ENCODE peak calls at places on chromosomes 2 and 18, in five cellular contexts. N, H, P, L and S are unnamed samples.
A peak's percentile ranks its signal among the peaks of the same experiment; 100 is the strongest.

GRCh38 chr2:45293182-45293581 is 283.9 kb upstream of the SIX2 start:
- DNase-seq in L (no peak), H (no peak), N (no peak), P (no peak), S (no peak)

GRCh38 chr2:99680946-99681345 is 191.1 kb upstream of the REV1 start:
- DNase-seq in H (no peak), N (no peak), L (no peak), P (no peak), S (no peak)

GRCh38 chr2:128376241-128377041 is 57.8 kb upstream of the HS6ST1 start:
- DNase-seq in N (no peak), H (peak; percentile 12), P (no peak), L (peak; percentile 66), S (no peak)

GRCh38 chr2:5172923-5173322 is 519.3 kb upstream of the SOX11 start:
- DNase-seq in H (no peak), P (no peak), N (no peak), L (no peak), S (no peak)

GRCh38 chr2:214808481-214808931 is 977 bp downstream of the BARD1 start:
- DNase-seq in P (no peak), H (no peak), N (no peak), L (no peak), S (no peak)

GRCh38 chr18:51621103-51621969 is 423.9 kb upstream of the MEX3C start:
- DNase-seq in H (peak; percentile 80), L (no peak), P (peak; percentile 29), N (peak; percentile 49), S (no peak)

GRCh38 chr2:152493945-152494528 is 159.1 kb downstream of the FMNL2 start:
- DNase-seq in P (no peak), H (no peak), L (no peak), N (no peak), S (no peak)

GRCh38 chr2:240611601-240612210 is 13.6 kb upstream of the GPR35 start:
- DNase-seq in H (no peak), L (peak; percentile 58), N (no peak), P (no peak), S (no peak)

GRCh38 chr2:170434900-170435640 is 257.1 kb downstream of the MYO3B start:
- DNase-seq in P (no peak), H (no peak), L (no peak), N (no peak), S (no peak)

GRCh38 chr2:111705711-111706323 is 178.2 kb downstream of the ANAPC1 start:
- DNase-seq in L (no peak), P (no peak), N (no peak), H (no peak), S (peak; percentile 3)

DNA sequence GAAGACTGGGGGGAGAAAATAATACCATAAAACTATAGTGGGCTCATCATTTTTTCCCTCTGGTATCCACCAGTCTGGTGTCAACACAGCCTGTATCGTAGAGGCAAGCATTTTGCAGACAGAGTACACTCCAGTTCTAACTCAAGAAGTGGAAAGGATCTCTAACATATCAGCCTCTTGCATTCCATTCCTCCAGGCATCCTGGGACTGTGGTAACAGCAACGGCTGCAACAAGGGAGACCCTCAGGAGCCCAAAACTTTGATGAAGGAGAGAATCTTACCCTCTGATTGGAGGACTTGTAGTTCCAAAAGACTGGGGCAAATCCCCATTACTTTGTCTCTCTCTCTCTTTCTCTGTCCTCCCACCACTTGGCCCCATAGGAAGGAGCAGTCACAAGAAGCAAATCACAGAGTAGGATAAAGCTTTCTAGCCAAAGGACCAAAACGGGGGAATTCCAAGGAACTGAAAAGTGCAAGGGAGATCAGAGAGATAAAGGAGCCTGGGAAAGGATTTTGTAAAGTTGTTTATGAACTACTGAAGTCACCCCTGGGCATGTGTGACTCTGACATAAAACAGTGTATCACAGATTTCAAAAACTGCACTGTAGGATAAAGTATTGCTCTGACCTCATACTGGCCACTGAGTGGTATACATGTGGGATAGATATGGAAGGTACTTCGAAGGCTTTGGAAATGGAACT is 11.9 kb downstream of the FRZB start:
- DNase-seq in H (no peak), P (no peak), L (no peak), N (no peak), S (no peak)
- H3K27ac ChIP-seq in H (no peak overlapping the region), P (no peak overlapping the region), L (peak overlapping the region; percentile 16), N (no peak overlapping the region), S (no peak overlapping the region)

DNA sequence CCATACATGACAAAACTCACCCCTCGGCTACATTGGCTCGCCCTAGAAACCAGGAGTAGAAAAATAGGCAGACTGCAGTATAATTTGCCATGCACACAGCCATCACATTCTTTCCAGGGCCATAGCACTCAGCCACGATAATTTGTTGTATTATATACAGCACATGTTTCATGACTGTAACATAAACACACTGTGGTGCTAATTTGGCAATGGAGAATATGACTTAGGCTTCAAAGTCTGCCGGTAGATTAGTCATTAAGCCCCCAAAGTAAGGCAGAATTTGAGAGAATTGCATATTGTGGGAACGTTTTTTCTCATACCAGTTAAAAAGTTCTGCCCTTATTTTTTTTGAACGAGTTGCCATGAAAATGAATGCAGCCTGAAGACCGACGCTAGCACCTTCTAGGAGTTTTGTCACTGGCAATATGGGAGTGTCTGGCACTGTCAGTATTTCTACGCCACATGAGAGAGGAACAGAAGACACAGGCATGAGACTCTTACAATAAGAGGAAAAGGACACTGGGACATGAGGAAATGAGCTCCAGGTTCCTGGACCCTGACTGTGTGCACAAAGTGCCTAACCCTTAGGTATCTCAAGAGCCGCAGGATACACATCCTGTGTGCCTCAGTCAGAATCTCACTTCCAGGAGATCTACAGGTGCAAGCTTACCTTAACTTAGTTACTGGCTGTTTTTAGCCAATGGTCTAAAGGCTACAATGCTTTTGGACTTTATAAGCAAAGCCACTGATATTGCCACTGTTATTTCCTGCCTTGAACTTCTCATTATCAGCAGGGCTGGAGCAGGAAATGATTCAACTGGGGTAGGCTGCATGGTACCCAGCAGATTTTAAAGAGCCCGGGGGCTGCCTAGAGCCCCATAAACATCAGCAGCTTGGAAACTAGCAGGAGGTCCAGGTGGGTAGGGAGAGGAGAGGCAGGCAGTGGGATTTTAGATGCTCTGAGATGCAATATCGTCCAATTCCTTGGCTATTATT is 254.5 kb downstream of the ZNF521 start:
- DNase-seq in L (no peak), H (no peak), N (no peak), P (no peak), S (no peak)
- H3K4me3 ChIP-seq in L (no peak overlapping the region), H (no peak overlapping the region), N (no peak overlapping the region), P (no peak overlapping the region), S (no peak overlapping the region)

GRCh38 chr2:68645523-68645922 is 2.1 kb downstream of the PROKR1 start:
- DNase-seq in H (no peak), L (no peak), N (no peak), P (no peak), S (no peak)
- H3K27me3 ChIP-seq in H (no peaks in the 10 kb centered on the region), L (peaks cover 59% of the 10 kb centered on the region), N (no peaks in the 10 kb centered on the region), P (peaks cover 96% of the 10 kb centered on the region), S (peaks cover 20% of the 10 kb centered on the region)

GRCh38 chr2:149731112-149731511 is 143.5 kb upstream of the MMADHC start:
- DNase-seq in L (no peak), P (no peak), N (peak; percentile 13), H (no peak), S (no peak)

GRCh38 chr2:149733936-149734685 is 146.5 kb upstream of the MMADHC start:
- DNase-seq in P (no peak), L (no peak), H (peak; percentile 48), N (no peak), S (no peak)

GRCh38 chr2:149732730-149733290 is 145.2 kb upstream of the MMADHC start:
- DNase-seq in H (no peak), L (no peak), N (no peak), P (no peak), S (no peak)

GRCh38 chr2:149729575-149729974 is 142.0 kb upstream of the MMADHC start:
- DNase-seq in L (no peak), N (no peak), H (no peak), P (no peak), S (no peak)

GRCh38 chr2:149732001-149732685 is 144.6 kb upstream of the MMADHC start:
- DNase-seq in P (no peak), N (peak; percentile 56), L (no peak), H (no peak), S (no peak)
- H3K27ac ChIP-seq in P (no peak overlapping the region), N (no peak overlapping the region), L (no peak overlapping the region), H (no peak overlapping the region), S (no peak overlapping the region)

GRCh38 chr2:95388091-95388692 is 14.3 kb upstream of the FAHD2A start:
- DNase-seq in L (peak; percentile 58), P (no peak), N (no peak), H (no peak), S (no peak)

GRCh38 chr2:95390881-95391321 is 11.6 kb upstream of the FAHD2A start:
- DNase-seq in H (no peak), P (no peak), L (peak; percentile 53), N (no peak), S (no peak)

GRCh38 chr2:95388878-95389255 is 13.6 kb upstream of the FAHD2A start:
- DNase-seq in H (no peak), L (no peak), P (no peak), N (no peak), S (no peak)

GRCh38 chr2:95390272-95390880 is 12.1 kb upstream of the FAHD2A start:
- DNase-seq in P (no peak), H (no peak), L (peak; percentile 35), N (no peak), S (no peak)

DNA sequence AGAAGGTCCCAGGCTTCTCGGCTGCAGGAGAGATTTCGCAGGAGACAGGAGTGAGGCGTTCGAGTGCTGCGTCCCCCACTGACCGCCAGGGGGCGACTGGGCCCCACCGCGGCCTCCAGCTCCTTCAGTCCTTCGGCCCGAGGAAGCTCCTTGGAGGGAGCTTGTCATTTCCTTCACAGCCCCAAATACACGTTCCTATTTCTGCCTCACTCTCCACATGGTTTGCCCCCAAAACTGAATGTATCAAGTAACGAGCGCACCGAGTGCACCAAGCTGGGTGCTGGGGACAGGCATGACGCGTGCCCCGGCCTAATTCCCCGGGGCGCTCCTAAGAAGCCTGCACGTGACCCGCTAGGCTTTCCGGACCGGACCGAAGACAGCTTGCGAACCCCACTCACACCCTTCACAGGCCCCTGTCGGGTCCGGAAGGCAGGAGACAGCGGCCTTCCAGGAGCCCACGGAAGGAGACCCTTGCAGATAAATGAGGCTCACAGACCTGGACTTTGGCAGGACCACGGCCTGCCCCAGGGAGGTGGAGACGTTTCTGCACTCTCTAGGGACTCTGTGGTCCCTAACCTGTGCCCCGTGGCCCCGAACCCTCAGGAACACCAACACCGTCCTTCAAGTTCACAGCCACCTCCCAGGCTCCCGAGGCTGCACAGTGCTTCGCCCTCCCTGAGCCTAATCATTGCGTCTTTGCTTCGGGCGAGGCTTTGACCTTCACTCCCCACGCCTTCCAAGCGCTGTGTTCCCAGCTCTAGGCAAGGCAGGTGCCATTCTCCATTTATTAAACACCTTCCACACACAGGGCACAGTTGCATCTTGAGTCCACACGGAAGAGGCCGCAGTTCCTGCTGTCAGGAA is 13.0 kb upstream of the FAHD2A start:
- DNase-seq in L (peak; percentile 78), N (peak; percentile 73), P (peak; percentile 61), H (peak; percentile 79), S (no peak)
- H3K4me3 ChIP-seq in L (no peak overlapping the region), N (no peak overlapping the region), P (peak overlapping the region; percentile 43), H (no peak overlapping the region), S (no peak overlapping the region)

GRCh38 chr2:95273911-95274290 is 348 bp upstream of the PROM2 start:
- DNase-seq in H (no peak), N (no peak), L (peak; percentile 64), P (no peak), S (no peak)
- H3K27me3 ChIP-seq in H (no peaks in the 10 kb centered on the region), N (no peaks in the 10 kb centered on the region), L (no peaks in the 10 kb centered on the region), P (no peaks in the 10 kb centered on the region), S (no peaks in the 10 kb centered on the region)

GRCh38 chr2:159153063-159153462 is 133.4 kb downstream of the WDSUB1 start:
- DNase-seq in L (no peak), H (no peak), P (no peak), N (no peak), S (no peak)
- H3K27ac ChIP-seq in L (no peak overlapping the region), H (no peak overlapping the region), P (peak overlapping the region; percentile 60), N (no peak overlapping the region), S (no peak overlapping the region)